ENCODE peak calls at places on chromosomes 1 and 21, in ten cellular contexts. W is RWPE1, V is endothelial cell, X is progenitor cell of endocrine pancreas, Z is MCF 10A, U is suprapubic skin, H is neural crest cell, I is AG04450, F is ovary, Y is mammary epithelial cell. P is an unnamed sample.

GRCh38 chr1:245875581-245876263 is 631.4 kb downstream of the SMYD3 start:
- DNase-seq in Z (no peak), X (no peak), U (no peak), F (no peak), V (no peak), Y (no peak), I (no peak), W (no peak), H (no peak), P (no peak)

GRCh38 chr1:191696371-191696770 is 461.9 kb upstream of the RGS18 start:
- DNase-seq in V (no peak), X (no peak), I (no peak), Y (no peak), W (no peak), Z (no peak), F (no peak), H (no peak), U (no peak), P (no peak)

GRCh38 chr1:155125511-155125945 is 2.1 kb upstream of the EFNA1 start:
- DNase-seq in Z (peak; percentile 89), V (no peak), F (no peak), Y (peak; percentile 93), I (no peak), U (no peak), H (no peak), W (peak; percentile 61), X (no peak), P (no peak)

GRCh38 chr1:50959303-50959912 is 659 bp downstream of the FAF1 start:
- DNase-seq in X (no peak), W (peak; percentile 45), H (peak; percentile 7), I (no peak), V (no peak), F (peak; percentile 60), Z (peak; percentile 54), U (no peak), Y (peak; percentile 55), P (no peak)

GRCh38 chr1:206010101-206010500 is 6.9 kb upstream of the RAB7B start:
- DNase-seq in U (no peak), Z (no peak), W (no peak), H (no peak), V (no peak), X (no peak), F (no peak), I (no peak), Y (no peak), P (no peak)

GRCh38 chr1:53657891-53658396 is 81.0 kb downstream of the GLIS1 start:
- DNase-seq in X (no peak), V (no peak), Z (no peak), W (no peak), Y (no peak), H (no peak), I (no peak), F (no peak), U (no peak), P (no peak)

GRCh38 chr1:55446351-55446750 is 231.2 kb upstream of the USP24 start:
- DNase-seq in W (no peak), U (no peak), H (no peak), X (no peak), Z (no peak), I (no peak), V (no peak), Y (no peak), F (no peak), P (no peak)

GRCh38 chr21:42830456-42831455 is 48.6 kb downstream of the WDR4 start:
- DNase-seq in V (no peak), H (no peak), Y (no peak), U (peak; percentile 49), X (no peak), F (no peak), I (no peak), W (no peak), Z (no peak), P (peak; percentile 45)

GRCh38 chr1:101683561-101683960 is 313.2 kb downstream of the OLFM3 start:
- DNase-seq in Z (no peak), F (no peak), H (no peak), W (no peak), Y (no peak), I (no peak), X (no peak), U (no peak), V (no peak), P (no peak)

GRCh38 chr1:91754348-91754747 is 131.6 kb downstream of the TGFBR3 start:
- DNase-seq in H (no peak), U (no peak), V (no peak), Z (no peak), X (no peak), I (no peak), F (no peak), Y (peak; percentile 59), W (peak; percentile 38), P (no peak)

GRCh38 chr1:91755888-91756287 is 130.1 kb downstream of the TGFBR3 start:
- DNase-seq in F (no peak), H (no peak), X (no peak), V (no peak), U (no peak), W (no peak), I (no peak), Z (no peak), Y (no peak), P (no peak)

GRCh38 chr1:91757760-91758545 is 128.0 kb downstream of the TGFBR3 start:
- DNase-seq in H (no peak), Y (no peak), X (no peak), Z (no peak), V (no peak), W (no peak), U (no peak), I (no peak), F (no peak), P (no peak)

GRCh38 chr1:91753878-91754277 is 132.1 kb downstream of the TGFBR3 start:
- DNase-seq in F (no peak), Y (no peak), Z (no peak), U (no peak), I (no peak), V (no peak), W (no peak), X (no peak), H (no peak), P (no peak)

DNA sequence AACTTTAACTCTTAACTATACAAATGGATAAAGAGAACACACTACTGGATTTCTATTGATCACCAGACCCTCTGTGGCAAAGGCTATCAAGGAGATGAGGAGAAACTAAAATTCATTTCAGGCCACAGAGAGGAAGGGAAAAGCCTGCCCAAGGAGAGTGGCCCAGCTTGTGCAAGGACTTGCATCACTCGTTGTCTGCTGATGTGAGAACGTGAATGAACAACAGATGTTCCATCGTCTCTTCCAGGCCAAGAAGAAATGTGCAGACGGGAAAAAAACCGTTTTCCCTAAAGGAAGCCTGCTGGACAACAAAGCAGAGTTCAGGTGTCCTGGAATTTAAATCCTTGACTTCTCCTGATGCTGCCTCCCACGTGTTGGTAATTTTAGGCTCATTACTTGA is 130.8 kb downstream of the TGFBR3 start:
- DNase-seq in I (no peak), U (no peak), H (no peak), V (no peak), W (no peak), Y (no peak), F (no peak), Z (no peak), X (no peak), P (no peak)
- TF ChIP-seq CTCF in I (no peak), U (no peak), H (no peak), V (no peak), W (no peak), Y (no peak), F (no peak), Z (no peak), X (no peak), P (no peak)

GRCh38 chr21:31509108-31510017 is 150.1 kb upstream of the SOD1 start:
- DNase-seq in H (peak; percentile 12), U (no peak), Z (peak; percentile 82), W (peak; percentile 81), Y (peak; percentile 48), X (no peak), V (peak; percentile 23), I (no peak), F (no peak), P (no peak)
- TF ChIP-seq CTCF in H (peak; percentile 59), U (no peak), Z (peak; percentile 65), W (no peak), Y (peak; percentile 33), X (peak; percentile 26), V (no peak), I (no peak), F (no peak), P (peak; percentile 50)

DNA sequence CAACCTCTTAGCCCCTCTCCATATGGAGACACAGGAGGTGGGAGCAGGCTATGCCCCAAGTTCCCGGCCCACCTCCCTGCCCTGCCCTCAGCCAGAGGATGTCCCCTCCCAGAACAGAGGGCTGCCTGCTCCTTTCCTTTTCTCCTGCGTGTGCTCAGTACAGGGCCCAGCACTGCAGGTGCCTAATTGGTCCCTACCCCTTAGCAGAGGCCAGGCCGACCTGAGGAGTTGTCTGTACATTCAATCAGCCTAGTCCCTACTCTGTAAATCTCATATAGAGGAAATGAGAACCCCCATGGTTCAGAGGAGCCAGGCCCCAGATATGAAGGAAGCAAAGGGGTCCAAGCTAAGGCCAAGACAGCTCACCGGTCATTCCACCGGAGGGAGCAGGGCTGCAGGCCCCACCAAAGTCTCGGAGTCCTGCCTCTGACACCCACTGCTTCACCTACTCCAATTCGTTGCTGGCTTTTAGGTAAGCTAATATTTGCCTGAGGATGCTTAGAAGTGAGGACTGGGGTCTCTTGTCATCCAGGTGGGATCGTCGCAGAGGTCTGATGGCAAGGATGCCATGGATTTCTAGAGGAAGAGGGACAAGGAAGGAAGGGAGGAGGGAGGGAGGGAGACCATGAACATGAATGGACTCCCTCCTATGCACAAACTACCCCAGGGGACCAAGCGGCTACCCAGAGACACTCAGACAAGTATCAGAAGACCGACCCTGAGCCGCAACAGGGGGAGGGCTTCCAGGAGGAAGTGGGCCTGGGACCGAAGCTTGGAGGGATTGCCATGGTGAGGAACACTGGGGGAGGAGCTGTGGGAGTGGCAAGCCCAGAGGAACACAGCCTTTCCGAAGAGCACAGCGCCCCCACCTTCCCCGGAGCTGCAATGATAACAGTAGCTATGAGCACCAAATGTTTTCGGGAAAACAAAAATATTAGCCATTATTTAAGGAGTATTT is 30.4 kb upstream of the FOXO6 start:
- DNase-seq in U (peak; percentile 71), V (no peak), H (no peak), I (no peak), F (no peak), X (no peak), Y (no peak), Z (no peak), W (no peak), P (peak; percentile 49)
- TF ChIP-seq CTCF in U (no peak), V (no peak), H (peak; percentile 29), I (no peak), F (no peak), X (peak; percentile 25), Y (no peak), Z (no peak), W (no peak), P (peak; percentile 29)

DNA sequence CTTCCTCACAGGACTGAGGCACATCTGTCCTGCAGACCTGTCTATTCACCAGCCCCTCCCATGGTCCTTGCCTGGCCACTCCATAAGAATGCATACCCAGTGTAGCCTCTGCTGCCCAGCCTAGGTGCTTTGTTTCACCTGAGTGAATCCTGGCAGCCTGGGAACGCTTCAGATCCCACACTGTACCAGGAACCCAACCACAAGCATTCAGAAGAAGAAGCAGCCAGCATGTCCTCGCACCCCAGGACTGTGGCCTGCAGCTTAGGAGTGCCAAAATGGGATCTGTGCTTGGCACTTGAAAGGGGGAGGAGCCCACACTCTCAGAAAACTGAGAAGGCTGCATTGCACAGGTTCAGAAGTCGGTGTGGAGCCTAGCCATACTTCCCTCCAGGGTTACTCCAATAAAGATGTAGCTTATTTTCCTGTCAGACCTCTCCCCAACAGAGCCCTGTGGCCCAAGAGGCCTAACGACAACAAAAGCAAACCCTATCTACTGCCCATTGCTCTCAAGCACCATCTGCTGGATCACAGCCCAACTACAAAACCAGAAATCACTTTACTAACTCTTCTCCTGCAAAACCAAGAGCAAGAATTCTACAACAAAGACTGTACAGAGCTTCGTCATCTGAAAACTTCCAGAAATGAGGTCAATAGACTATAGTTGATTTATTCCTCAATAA is 923.1 kb upstream of the NEGR1 start:
- DNase-seq in I (no peak), V (no peak), Z (peak; percentile 24), W (no peak), Y (no peak), U (no peak), F (no peak), X (no peak), H (no peak), P (no peak)
- TF ChIP-seq CTCF in I (no peak), V (no peak), Z (peak; percentile 7), W (no peak), Y (peak; percentile 9), U (no peak), F (no peak), X (peak; percentile 20), H (peak; percentile 35), P (peak; percentile 41)

P was measured in type B pancreatic cell.